ENCODE peak calls at places on chromosomes 7 and 10, in six cellular contexts. S is GM12891, G is H1, N is HepG2, O is GM12878, R is K562. Z is an unnamed sample.

GRCh38 chr10:103145860-103146466 is 47.1 kb downstream of the NT5C2 start:
- DNase-seq in S (no peak), G (no peak), N (peak; percentile 42), O (no peak), R (peak; percentile 10), Z (no peak)

GRCh38 chr7:3725660-3726059 is 424.6 kb downstream of the SDK1 start:
- DNase-seq in S (no peak), G (no peak), N (no peak), O (no peak), R (no peak), Z (no peak)

GRCh38 chr7:141541375-141541774 is 9.8 kb upstream of the AGK start:
- DNase-seq in S (no peak), G (no peak), N (no peak), O (no peak), R (no peak), Z (no peak)

GRCh38 chr10:96873086-96873485 is 41.0 kb downstream of the LCOR start:
- DNase-seq in S (no peak), G (no peak), N (no peak), O (no peak), R (no peak), Z (no peak)

GRCh38 chr10:30454744-30455498 is 20.9 kb downstream of the MAP3K8 start:
- DNase-seq in S (no peak), G (no peak), N (no peak), O (no peak), R (no peak), Z (no peak)

GRCh38 chr10:71267508-71268240 is 51.4 kb upstream of the SLC29A3 start:
- DNase-seq in S (no peak), G (no peak), N (no peak), O (no peak), R (no peak), Z (no peak)

GRCh38 chr7:5699951-5700384 is 81.5 kb downstream of the RNF216 start:
- DNase-seq in S (peak; percentile 26), G (no peak), N (no peak), O (peak; percentile 97), R (no peak), Z (no peak)

GRCh38 chr7:134513169-134513752 is 14.1 kb upstream of the AKR1B10 start:
- DNase-seq in S (peak; percentile 19), G (peak; percentile 68), N (peak; percentile 27), O (peak; percentile 8), R (peak; percentile 70), Z (peak; percentile 9)

GRCh38 chr10:103845983-103846382 is 9.4 kb downstream of the SH3PXD2A start:
- DNase-seq in S (no peak), G (no peak), N (no peak), O (no peak), R (no peak), Z (no peak)

GRCh38 chr10:3143791-3144434 is 28.7 kb downstream of the PITRM1 start:
- DNase-seq in S (no peak), G (no peak), N (no peak), O (no peak), R (no peak), Z (no peak)

GRCh38 chr7:128014864-128015263 is 16.4 kb downstream of the LRRC4 start:
- DNase-seq in S (no peak), G (no peak), N (no peak), O (no peak), R (no peak), Z (no peak)

GRCh38 chr7:150924256-150924851 is 53.8 kb downstream of the KCNH2 start:
- DNase-seq in S (no peak), G (no peak), N (no peak), O (no peak), R (no peak), Z (no peak)

GRCh38 chr10:62492012-62492869 is 118.1 kb downstream of the ZNF365 start:
- DNase-seq in S (no peak), G (no peak), N (peak; percentile 16), O (peak; percentile 25), R (no peak), Z (no peak)

GRCh38 chr10:86410542-86411124 is 44.0 kb upstream of the GRID1 start:
- DNase-seq in S (no peak), G (no peak), N (peak; percentile 94), O (no peak), R (no peak), Z (no peak)

GRCh38 chr7:124155400-124156022 is 122.6 kb upstream of the TMEM229A start:
- DNase-seq in S (no peak), G (no peak), N (peak; percentile 6), O (no peak), R (no peak), Z (no peak)

GRCh38 chr10:43237631-43238446 is 29.0 kb downstream of the RASGEF1A start:
- DNase-seq in S (no peak), G (no peak), N (no peak), O (no peak), R (no peak), Z (no peak)

GRCh38 chr10:44873156-44873555 is 38.0 kb upstream of the TMEM72 start:
- DNase-seq in S (no peak), G (no peak), N (no peak), O (no peak), R (no peak), Z (no peak)

GRCh38 chr7:27156508-27156898 is at the start of gene HOXA7:
- DNase-seq in S (no peak), G (peak; percentile 66), N (no peak), O (no peak), R (no peak), Z (no peak)

GRCh38 chr7:132380065-132380464 is 196.2 kb downstream of the PLXNA4 start:
- DNase-seq in S (no peak), G (no peak), N (peak; percentile 15), O (no peak), R (no peak), Z (no peak)

GRCh38 chr7:7504910-7505704 is 30.6 kb downstream of the COL28A1 start:
- DNase-seq in S (no peak), G (no peak), N (no peak), O (no peak), R (no peak), Z (no peak)

GRCh38 chr10:49744091-49744685 is 17.9 kb downstream of the OGDHL start:
- DNase-seq in S (no peak), G (no peak), N (no peak), O (no peak), R (no peak), Z (peak; percentile 16)

GRCh38 chr10:77177589-77177988 is 460.0 kb downstream of the KCNMA1 start:
- DNase-seq in S (no peak), G (no peak), N (no peak), O (no peak), R (no peak), Z (no peak)

GRCh38 chr10:122782911-122783310 is 62.7 kb downstream of the CUZD1 start:
- DNase-seq in S (no peak), G (no peak), N (no peak), O (no peak), R (no peak), Z (no peak)

GRCh38 chr10:93447019-93447418 is 35.1 kb downstream of the MYOF start:
- DNase-seq in S (no peak), G (no peak), N (no peak), O (no peak), R (no peak), Z (no peak)

GRCh38 chr10:93440591-93441012 is 41.5 kb downstream of the MYOF start:
- DNase-seq in S (no peak), G (no peak), N (no peak), O (no peak), R (no peak), Z (no peak)

GRCh38 chr10:93445978-93446720 is 36.0 kb downstream of the MYOF start:
- DNase-seq in S (no peak), G (no peak), N (no peak), O (no peak), R (no peak), Z (no peak)

GRCh38 chr10:93447970-93448369 is 34.2 kb downstream of the MYOF start:
- DNase-seq in S (no peak), G (no peak), N (no peak), O (no peak), R (no peak), Z (no peak)

DNA sequence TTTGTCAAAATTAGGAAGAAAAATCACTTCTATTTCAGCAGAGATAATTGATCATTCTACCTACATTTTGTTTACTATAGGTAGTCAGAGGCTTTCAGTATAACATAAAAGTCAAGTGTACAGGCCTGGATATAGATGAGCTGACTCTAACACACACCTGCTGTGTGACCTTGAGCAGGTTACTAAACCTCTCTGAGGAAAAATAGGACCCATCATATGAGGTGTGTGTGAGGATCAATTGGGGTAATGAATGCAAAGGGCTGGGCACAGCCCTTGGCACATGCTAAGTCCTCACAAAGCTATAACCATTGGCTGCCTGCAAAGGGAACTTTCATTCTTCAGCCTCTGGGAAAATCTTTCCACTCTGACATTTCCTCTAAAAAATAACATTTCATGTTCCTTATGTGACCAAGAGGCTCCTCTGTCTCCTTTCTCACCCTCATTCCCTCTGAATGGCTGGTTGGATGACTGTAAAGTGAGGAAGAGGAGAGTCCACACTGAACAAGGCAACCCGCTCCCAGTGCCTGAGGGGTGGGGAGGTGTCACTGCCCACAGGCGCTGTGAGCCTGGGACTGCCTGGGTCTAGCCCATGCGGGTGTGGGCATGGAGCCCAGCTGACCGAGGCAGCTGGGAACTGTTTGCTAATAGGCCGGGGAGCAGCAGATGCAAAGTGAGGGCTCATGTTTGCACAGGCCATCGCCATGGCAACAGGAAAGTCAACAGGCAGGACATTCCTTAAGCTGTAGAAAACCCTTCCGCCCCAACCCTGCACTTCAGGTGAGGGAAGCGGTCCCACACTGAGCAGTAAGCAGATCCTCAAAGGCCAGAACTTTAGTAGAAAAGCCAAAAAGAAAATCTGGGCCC is 36.8 kb downstream of the MYOF start:
- DNase-seq in S (no peak), G (peak; percentile 84), N (peak; percentile 97), O (no peak), R (peak; percentile 11), Z (no peak)
- TF ChIP-seq POLR2A in S (no peak), G (peak; percentile 55), N (no peak), O (no peak), R (no peak), Z (no peak)

GRCh38 chr7:95686109-95686508 is 86.2 kb upstream of the DYNC1I1 start:
- DNase-seq in S (no peak), G (no peak), N (peak; percentile 40), O (no peak), R (no peak), Z (no peak)
- TF ChIP-seq TAF1 in S (no peak), G (no peak), N (no peak), O (no peak), R (no peak), Z (no peak)

GRCh38 chr10:79938728-79939380 is 10.1 kb downstream of the SFTPD start:
- DNase-seq in S (peak; percentile 30), G (no peak), N (no peak), O (no peak), R (no peak), Z (no peak)
- TF ChIP-seq POLR2AphosphoS5 in S (no peak), G (no peak), N (no peak), O (no peak), R (no peak), Z (no peak)

DNA sequence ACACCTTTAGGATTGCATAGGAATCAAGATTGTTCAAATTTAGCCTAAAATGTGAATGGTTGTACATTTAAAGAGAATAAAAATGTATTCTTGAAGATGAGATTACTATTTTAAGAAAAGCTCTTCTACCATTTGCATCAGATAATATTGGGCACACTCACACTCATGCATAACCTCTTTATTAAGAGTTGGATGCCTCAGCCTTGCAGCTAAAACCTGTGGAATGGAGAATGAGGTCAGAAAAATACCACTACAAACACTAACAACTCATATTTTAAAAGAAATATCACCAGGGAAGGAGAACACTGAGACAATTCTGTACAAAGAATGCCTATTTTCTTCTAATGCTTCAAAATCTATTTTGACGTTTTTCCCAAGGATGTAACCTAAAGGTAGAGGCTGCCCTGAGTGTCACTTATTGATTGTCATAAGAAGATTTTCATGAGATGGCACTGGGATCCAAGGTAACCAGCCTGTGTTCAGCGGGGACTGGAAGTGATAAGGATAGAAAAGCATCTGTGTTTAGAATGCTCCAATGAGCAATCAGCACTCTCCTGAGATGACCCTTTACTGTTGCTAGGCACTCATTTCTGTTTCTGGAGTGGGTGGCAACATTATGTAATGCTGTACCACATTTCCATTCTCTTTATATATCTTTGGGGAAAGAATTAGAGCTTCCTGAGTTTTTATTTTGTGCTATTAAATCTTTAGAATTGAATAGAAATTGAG is 26.6 kb downstream of the REEP3 start:
- DNase-seq in S (no peak), G (no peak), N (no peak), O (no peak), R (peak; percentile 35), Z (no peak)
- TF ChIP-seq POLR2A in S (no peak), G (no peak), N (no peak), O (no peak), R (no peak), Z (no peak)

Z was measured in GM12892.